ENCODE peak calls at places on chromosome 11, in four cellular contexts. F, X, Z and K are unnamed samples.

GRCh38 chr11:35723493-35724284 is 61.1 kb downstream of the TRIM44 start:
- DNase-seq in X (no peak), Z (peak), F (no peak), K (no peak)

GRCh38 chr11:121581607-121582006 is 128.8 kb upstream of the SORL1-AS1 start:
- DNase-seq in F (no peak), Z (no peak), X (no peak), K (no peak)

GRCh38 chr11:116473790-116474346 is 298.9 kb downstream of the BUD13 start:
- DNase-seq in Z (no peak), F (no peak), X (no peak), K (no peak)

GRCh38 chr11:78451371-78452150 is 33.9 kb upstream of the GAB2 start:
- DNase-seq in X (no peak), F (no peak), Z (no peak), K (no peak)

GRCh38 chr11:65134952-65135632 is 773 bp upstream of the SYVN1 start:
- DNase-seq in Z (peak), F (peak), X (peak), K (peak)

GRCh38 chr11:18599739-18600230 is at the start of gene MISFA:
- DNase-seq in F (no peak), Z (no peak), X (no peak), K (no peak)

GRCh38 chr11:73229321-73230275 is 11.5 kb downstream of the P2RY2 start:
- DNase-seq in Z (no peak), X (no peak), F (no peak), K (no peak)

GRCh38 chr11:121212696-121213567 is 79.6 kb upstream of the SC5D start:
- DNase-seq in Z (no peak), X (no peak), F (no peak), K (no peak)

GRCh38 chr11:62337682-62338181 is 484 bp downstream of the ASRGL1 start:
- DNase-seq in Z (no peak), F (peak), X (no peak), K (no peak)

GRCh38 chr11:8638300-8638699 is 44.2 kb downstream of the TRIM66 start:
- DNase-seq in F (no peak), X (no peak), Z (peak), K (no peak)

GRCh38 chr11:125952973-125953372 is 7.1 kb downstream of the VSIG10L2 start:
- DNase-seq in Z (no peak), F (no peak), X (no peak), K (no peak)

GRCh38 chr11:37978647-37979046 is 1380.6 kb upstream of the RAG2 start:
- DNase-seq in Z (no peak), X (no peak), F (no peak), K (no peak)

GRCh38 chr11:85705805-85706204 is 19.8 kb upstream of the CCDC89 start:
- DNase-seq in Z (no peak), X (no peak), F (no peak), K (no peak)

GRCh38 chr11:126411971-126412381 is 56.5 kb downstream of the ST3GAL4 start:
- DNase-seq in F (no peak), Z (no peak), X (no peak), K (no peak)

GRCh38 chr11:107259826-107260225 is 197.8 kb downstream of the CWF19L2 start:
- DNase-seq in F (no peak), X (no peak), Z (no peak), K (no peak)

GRCh38 chr11:102111787-102112653 is 1.8 kb downstream of the YAP1 start:
- DNase-seq in Z (peak), F (no peak), X (no peak), K (no peak)

GRCh38 chr11:107011977-107012376 is 6.3 kb downstream of the GUCY1A2 start:
- DNase-seq in X (no peak), Z (peak), F (no peak), K (no peak)

GRCh38 chr11:128503231-128503991 is 83.9 kb downstream of the ETS1 start:
- DNase-seq in F (no peak), Z (peak), X (no peak), K (no peak)

GRCh38 chr11:28529046-28529445 is 420.9 kb downstream of the METTL15 start:
- DNase-seq in X (no peak), F (no peak), Z (peak), K (no peak)

GRCh38 chr11:116868066-116868465 is 30.6 kb upstream of the APOA1 start:
- DNase-seq in X (no peak), F (no peak), Z (no peak), K (no peak)

GRCh38 chr11:47020793-47021624 is 84.4 kb downstream of the CSTPP1 start:
- DNase-seq in Z (peak), X (no peak), F (no peak), K (no peak)

GRCh38 chr11:35822815-35823495 is 120.9 kb upstream of the LDLRAD3 start:
- DNase-seq in F (no peak), Z (no peak), X (no peak), K (no peak)

GRCh38 chr11:1942541-1943260 is 4.4 kb upstream of the MRPL23 start:
- DNase-seq in X (no peak), F (no peak), Z (no peak), K (no peak)

GRCh38 chr11:133809525-133810178 is 35.7 kb downstream of the SPATA19 start:
- DNase-seq in Z (no peak), F (no peak), X (no peak), K (no peak)

GRCh38 chr11:130763087-130763980 is 152.9 kb downstream of the SNX19 start:
- DNase-seq in X (no peak), F (no peak), Z (no peak), K (no peak)

GRCh38 chr11:60929774-60930173 is 5.5 kb downstream of the TMEM132A start:
- DNase-seq in X (no peak), F (no peak), Z (no peak), K (no peak)

GRCh38 chr11:86869966-86870570 is 69.7 kb downstream of the PRSS23 start:
- DNase-seq in Z (peak), X (peak), F (peak), K (peak)

GRCh38 chr11:88552377-88553029 is 215.0 kb upstream of the CTSC start:
- DNase-seq in Z (no peak), X (peak), F (peak), K (peak)

DNA sequence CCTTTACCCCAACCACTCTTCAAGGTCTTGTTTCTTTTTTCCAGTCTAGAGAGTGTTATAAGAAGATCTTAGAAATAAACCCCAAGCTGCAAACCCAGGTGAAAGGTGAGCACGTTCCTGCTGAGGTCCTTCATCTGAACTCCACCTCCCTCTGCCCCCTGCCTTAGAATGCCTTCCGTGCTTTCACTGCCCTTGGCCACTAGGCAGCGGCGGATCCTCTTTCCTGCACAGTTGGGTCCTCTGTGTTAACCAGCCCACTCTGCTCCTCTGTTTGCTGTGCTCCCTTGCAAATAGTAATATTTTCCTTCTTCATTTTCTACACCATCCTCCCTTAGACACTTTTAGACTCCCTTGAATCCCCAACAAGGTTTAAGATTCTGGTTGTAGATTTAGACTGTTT is 24.3 kb downstream of the TTC12 start:
- DNase-seq in F (no peak), Z (no peak), X (no peak), K (no peak)
- TF ChIP-seq CTCF in F (no peak), Z (no peak), X (no peak), K (no peak)

GRCh38 chr11:113971506-113972195 is 3.3 kb upstream of the HTR3A start:
- DNase-seq in X (no peak), F (no peak), Z (no peak), K (no peak)

GRCh38 chr11:113977701-113978100 is 2.8 kb downstream of the HTR3A start:
- DNase-seq in X (no peak), Z (no peak), F (no peak), K (no peak)

GRCh38 chr11:113979427-113979826 is 4.5 kb downstream of the HTR3A start:
- DNase-seq in F (no peak), Z (no peak), X (no peak), K (no peak)

GRCh38 chr11:113977071-113977490 is 2.2 kb downstream of the HTR3A start:
- DNase-seq in F (no peak), Z (no peak), X (no peak), K (no peak)

DNA sequence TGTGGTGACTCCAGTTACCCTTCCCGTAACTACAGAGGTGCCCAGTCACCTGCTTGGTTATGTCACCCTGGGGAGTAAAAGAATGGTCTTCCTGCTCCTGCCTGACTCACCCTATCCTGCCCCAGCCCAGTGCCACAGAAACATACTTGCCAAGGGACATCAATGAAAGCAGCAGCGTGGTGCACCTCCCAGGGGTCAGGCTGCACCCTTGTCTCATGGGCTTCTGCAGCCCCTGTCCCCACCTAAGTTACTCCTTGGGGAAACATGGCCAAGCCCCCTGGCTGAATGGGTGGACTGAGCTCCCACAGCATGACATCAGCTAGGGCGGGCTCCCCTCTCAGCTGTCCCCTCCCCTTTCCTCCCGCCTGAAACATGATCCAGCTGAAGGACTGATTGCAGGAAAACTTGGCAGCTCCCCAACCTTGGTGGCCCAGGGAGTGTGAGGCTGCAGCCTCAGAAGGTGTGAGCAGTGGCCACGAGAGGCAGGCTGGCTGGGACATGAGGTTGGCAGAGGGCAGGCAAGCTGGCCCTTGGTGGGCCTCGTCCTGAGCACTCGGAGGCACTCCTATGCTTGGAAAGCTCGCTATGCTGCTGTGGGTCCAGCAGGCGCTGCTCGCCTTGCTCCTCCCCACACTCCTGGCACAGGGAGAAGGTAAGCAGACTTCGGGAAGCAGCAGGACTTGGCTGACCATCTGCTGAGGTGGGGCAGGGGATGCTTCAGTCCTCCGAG is at the start of gene HTR3A:
- DNase-seq in Z (no peak), F (no peak), X (no peak), K (no peak)
- TF ChIP-seq CTCF in Z (no peak), F (no peak), X (no peak), K (no peak)

GRCh38 chr11:95926714-95927113 is 2.8 kb upstream of the MTMR2 start:
- DNase-seq in Z (no peak), X (no peak), F (no peak), K (no peak)

GRCh38 chr11:95925011-95925410 is 1.1 kb upstream of the MTMR2 start:
- DNase-seq in X (no peak), Z (peak), F (no peak), K (no peak)

GRCh38 chr11:95931916-95932315 is 8.0 kb upstream of the MTMR2 start:
- DNase-seq in F (no peak), X (no peak), Z (no peak), K (no peak)

GRCh38 chr11:95933594-95933993 is 9.7 kb upstream of the MTMR2 start:
- DNase-seq in Z (no peak), X (no peak), F (no peak), K (no peak)

DNA sequence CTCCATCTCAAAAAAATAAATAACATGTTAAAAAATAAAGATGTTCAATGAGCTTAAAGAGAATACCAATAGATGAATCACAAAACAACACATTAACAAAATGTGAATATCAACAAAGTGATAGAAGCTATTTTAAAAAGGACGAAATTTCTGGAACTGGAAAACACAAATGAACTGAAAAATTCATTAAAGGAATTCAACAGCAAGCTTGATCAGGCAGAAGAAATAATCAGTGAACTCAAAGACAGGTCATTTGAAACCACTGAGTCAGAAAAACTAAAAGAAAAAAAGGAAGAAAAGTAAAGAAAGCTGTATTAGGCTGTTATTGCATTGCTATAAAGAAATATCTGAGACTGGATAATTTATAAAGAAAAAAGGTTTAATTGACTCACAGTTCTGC is 7.0 kb upstream of the MTMR2 start:
- DNase-seq in X (no peak), F (no peak), Z (no peak), K (no peak)
- TF ChIP-seq CTCF in X (no peak), F (no peak), Z (no peak), K (no peak)

GRCh38 chr11:67584205-67584880 is 731 bp downstream of the GSTP1 start:
- DNase-seq in Z (peak), X (no peak), F (peak), K (peak)

GRCh38 chr11:67581469-67581868 is 2.1 kb upstream of the GSTP1 start:
- DNase-seq in X (no peak), Z (no peak), F (no peak), K (no peak)

GRCh38 chr11:67582026-67582425 is 1.6 kb upstream of the GSTP1 start:
- DNase-seq in Z (no peak), F (no peak), X (no peak), K (no peak)

GRCh38 chr11:67584881-67585873 is 1.6 kb downstream of the GSTP1 start:
- DNase-seq in F (no peak), X (no peak), Z (no peak), K (no peak)

GRCh38 chr11:67583319-67584204 is at the start of gene GSTP1:
- DNase-seq in X (peak), Z (peak), F (peak), K (peak)
- TF ChIP-seq CTCF in X (peak), Z (peak), F (peak), K (peak)

GRCh38 chr11:123033895-123034294 is 28.0 kb downstream of the HSPA8 start:
- DNase-seq in Z (no peak), F (no peak), X (no peak), K (no peak)
- TF ChIP-seq CTCF in Z (peak), F (no peak), X (peak), K (no peak)

GRCh38 chr11:67412495-67413179 is 2.8 kb upstream of the CARNS1 start:
- DNase-seq in X (no peak), F (no peak), Z (no peak), K (no peak)
- TF ChIP-seq CTCF in X (no peak), F (no peak), Z (no peak), K (no peak)